ENCODE peak calls at places on chromosomes 7 and 10, in four cellular contexts. Z is CD8-positive, alpha-beta T cell; B is NCI-H460; M is smooth muscle cell of the brain vasculature. Q is an unnamed sample.

GRCh38 chr7:86149266-86149665 is 494.4 kb upstream of the GRM3 start:
- DNase-seq in Z (no peak), B (no peak), M (no peak), Q (no peak)

GRCh38 chr7:99365318-99366141 is 9.0 kb upstream of the ARPC1B start:
- DNase-seq in Z (peak), B (no peak), M (no peak), Q (no peak)

GRCh38 chr10:15797346-15797745 is 63.0 kb downstream of the MINDY3 start:
- DNase-seq in Z (no peak), B (no peak), M (no peak), Q (no peak)

GRCh38 chr7:5428470-5429252 is 5.0 kb upstream of the TNRC18 start:
- DNase-seq in Z (no peak), B (peak), M (no peak), Q (no peak)

GRCh38 chr10:131998050-131998844 is 16.5 kb upstream of the BNIP3 start:
- DNase-seq in Z (no peak), B (no peak), M (no peak), Q (no peak)

GRCh38 chr10:73920084-73920483 is 9.2 kb downstream of the PLAU start:
- DNase-seq in Z (no peak), B (no peak), M (no peak), Q (no peak)

GRCh38 chr7:128948976-128949760 is 11.4 kb downstream of the IRF5 start:
- DNase-seq in Z (no peak), B (no peak), M (no peak), Q (no peak)

GRCh38 chr7:16357921-16358320 is 63.4 kb downstream of the CRPPA start:
- DNase-seq in Z (no peak), B (no peak), M (no peak), Q (no peak)

GRCh38 chr7:108000875-108001758 is 1.8 kb downstream of the LAMB1 start:
- DNase-seq in Z (no peak), B (no peak), M (no peak), Q (no peak)

GRCh38 chr10:29186221-29186620 is 102.6 kb upstream of the LYZL1 start:
- DNase-seq in Z (no peak), B (no peak), M (no peak), Q (no peak)

GRCh38 chr10:69792361-69792760 is 9.3 kb upstream of the COL13A1 start:
- DNase-seq in Z (no peak), B (no peak), M (no peak), Q (no peak)

GRCh38 chr10:69232736-69233135 is 12.6 kb downstream of the HKDC1 start:
- DNase-seq in Z (no peak), B (no peak), M (no peak), Q (no peak)

GRCh38 chr7:43534110-43534509 is 48.8 kb upstream of the STK17A start:
- DNase-seq in Z (no peak), B (no peak), M (no peak), Q (no peak)

GRCh38 chr10:30812018-30812851 is 182.7 kb upstream of the LYZL2 start:
- DNase-seq in Z (no peak), B (no peak), M (peak), Q (peak)

GRCh38 chr10:28266449-28267224 is 36.2 kb downstream of the MPP7 start:
- DNase-seq in Z (no peak), B (no peak), M (no peak), Q (no peak)

GRCh38 chr10:50021646-50022045 is 33.4 kb downstream of the AGAP6 start:
- DNase-seq in Z (no peak), B (no peak), M (no peak), Q (no peak)

GRCh38 chr7:139667377-139667776 is 110.4 kb downstream of the HIPK2 start:
- DNase-seq in Z (no peak), B (no peak), M (no peak), Q (no peak)

GRCh38 chr10:5618829-5619228 is 47.6 kb downstream of the ASB13 start:
- DNase-seq in Z (no peak), B (no peak), M (no peak), Q (no peak)

GRCh38 chr7:50629238-50629901 is 64.2 kb upstream of the DDC start:
- DNase-seq in Z (no peak), B (no peak), M (no peak), Q (no peak)